ENCODE peak calls at places on chromosomes 11 and 22, in four cellular contexts. I, D, X and E are unnamed samples.

GRCh38 chr11:78548911-78549572 is 25.6 kb downstream of the NARS2 start:
- DNase-seq in I (no peak), D (no peak), X (peak), E (no peak)

GRCh38 chr11:73313652-73314051 is 5.6 kb downstream of the ARHGEF17 start:
- DNase-seq in I (no peak), D (no peak), X (no peak), E (no peak)

GRCh38 chr22:50247748-50248147 is 2.9 kb upstream of the TUBGCP6 start:
- DNase-seq in I (no peak), D (no peak), X (peak), E (no peak)

GRCh38 chr22:17882162-17882561 is 107.9 kb upstream of the BID start:
- DNase-seq in I (no peak), D (no peak), X (no peak), E (no peak)

GRCh38 chr22:23225724-23226496 is 45.6 kb downstream of the BCR start:
- DNase-seq in I (peak), D (no peak), X (peak), E (no peak)

GRCh38 chr11:579830-580601 is 3.7 kb downstream of the PHRF1 start:
- DNase-seq in I (no peak), D (no peak), X (peak), E (no peak)

GRCh38 chr11:55172734-55173415 is 89.1 kb upstream of the TRIM48 start:
- DNase-seq in I (no peak), D (no peak), X (peak), E (no peak)

GRCh38 chr11:34250732-34251639 is 106.8 kb downstream of the ABTB2 start:
- DNase-seq in I (peak), D (no peak), X (peak), E (no peak)

GRCh38 chr11:109071712-109072524 is 350.1 kb upstream of the C11orf87 start:
- DNase-seq in I (no peak), D (no peak), X (peak), E (peak)

GRCh38 chr11:121716060-121716459 is 263.3 kb upstream of the SORL1-AS1 start:
- DNase-seq in I (no peak), D (no peak), X (peak), E (peak)

GRCh38 chr11:61760946-61761345 is 8.5 kb downstream of the MYRF start:
- DNase-seq in I (no peak), D (no peak), X (no peak), E (no peak)

GRCh38 chr11:66720223-66720898 is 8.7 kb downstream of the SPTBN2 start:
- DNase-seq in I (no peak), D (peak), X (peak), E (no peak)

GRCh38 chr22:37459211-37459610 is 27.0 kb downstream of the MFNG start:
- DNase-seq in I (no peak), D (no peak), X (peak), E (no peak)

GRCh38 chr11:30855383-30856006 is 269.3 kb upstream of the MPPED2 start:
- DNase-seq in I (no peak), D (no peak), X (peak), E (no peak)

GRCh38 chr11:47395225-47396048 is 13.0 kb upstream of the SLC39A13 start:
- DNase-seq in I (no peak), D (no peak), X (no peak), E (no peak)

GRCh38 chr22:18973264-18974031 is 37.4 kb upstream of the PRODH start:
- DNase-seq in I (no peak), D (no peak), X (no peak), E (no peak)

GRCh38 chr11:10651579-10652361 is 41.8 kb downstream of the IRAG1 start:
- DNase-seq in I (no peak), D (no peak), X (no peak), E (no peak)

GRCh38 chr22:28855355-28856094 is 27.8 kb upstream of the ZNRF3 start:
- DNase-seq in I (no peak), D (peak), X (peak), E (peak)

GRCh38 chr11:60251485-60252207 is 8.7 kb upstream of the MS4A4E start:
- DNase-seq in I (no peak), D (no peak), X (peak), E (no peak)

GRCh38 chr11:76653674-76654309 is 16.8 kb downstream of the LRRC32 start:
- DNase-seq in I (peak), D (peak), X (peak), E (peak)

GRCh38 chr11:29211205-29211604 is 805.6 kb downstream of the KCNA4 start:
- DNase-seq in I (no peak), D (no peak), X (no peak), E (no peak)

GRCh38 chr11:94046796-94047195 is 25.6 kb downstream of the HEPHL1 start:
- DNase-seq in I (no peak), D (no peak), X (no peak), E (no peak)

GRCh38 chr11:78800089-78800690 is 225.5 kb upstream of the NARS2 start:
- DNase-seq in I (no peak), D (no peak), X (no peak), E (no peak)

GRCh38 chr11:65329944-65330403 is 3.7 kb upstream of the DPF2 start:
- DNase-seq in I (peak), D (peak), X (peak), E (peak)

GRCh38 chr11:33695051-33695566 is 5.5 kb downstream of the C11orf91 start:
- DNase-seq in I (peak), D (no peak), X (no peak), E (no peak)

GRCh38 chr22:41361716-41362310 is 19.9 kb upstream of the TEF start:
- DNase-seq in I (no peak), D (no peak), X (peak), E (no peak)

GRCh38 chr11:24496371-24496727 is 504 bp upstream of the LUZP2 start:
- DNase-seq in I (no peak), D (no peak), X (no peak), E (no peak)

GRCh38 chr22:35991168-35991567 is 37.5 kb downstream of the RBFOX2 start:
- DNase-seq in I (no peak), D (no peak), X (peak), E (no peak)

GRCh38 chr11:291281-292210 is 2.6 kb downstream of the PGGHG start:
- DNase-seq in I (peak), D (no peak), X (no peak), E (no peak)

DNA sequence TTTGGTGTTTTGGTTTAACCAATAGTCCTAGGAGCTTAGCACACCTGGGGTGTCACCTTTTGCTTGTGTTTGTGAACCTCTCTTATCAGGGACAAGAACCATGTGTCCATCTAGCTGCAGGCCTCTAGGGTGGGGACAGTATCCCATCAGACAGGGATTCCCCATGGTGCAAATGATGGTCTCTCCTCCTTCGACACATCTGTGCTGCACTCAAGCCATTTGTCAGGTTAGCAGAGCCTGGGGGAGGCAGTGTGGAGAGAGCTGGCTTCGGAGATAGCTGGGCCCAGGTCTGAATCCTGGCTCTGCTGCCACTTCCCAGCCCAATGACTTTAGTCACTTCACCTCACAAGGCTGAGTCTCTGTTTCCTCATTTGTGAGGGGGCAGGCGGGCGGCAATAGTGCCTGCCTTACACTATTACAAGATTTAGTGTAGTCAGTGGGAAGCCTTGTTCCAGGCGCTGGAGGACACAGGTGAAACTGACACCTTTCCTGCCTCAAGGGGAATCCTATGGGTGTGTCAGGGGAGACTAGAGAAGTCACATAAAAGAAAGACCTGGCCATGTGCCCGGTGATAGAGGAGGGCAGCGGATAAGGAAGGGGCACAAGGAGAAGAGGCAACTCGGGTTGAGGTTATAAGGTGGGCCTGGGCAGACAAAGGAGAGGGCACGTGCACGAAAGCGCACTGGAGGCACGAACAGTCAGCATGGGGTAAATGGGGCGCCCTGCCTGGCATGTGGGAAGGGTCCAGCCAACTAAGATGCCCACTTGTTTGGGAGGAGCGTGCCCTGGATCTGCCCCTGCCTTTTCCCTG is 12.6 kb downstream of the KLHL35 start:
- DNase-seq in I (no peak), D (no peak), X (no peak), E (no peak)
- TF ChIP-seq CTCF in I (no peak), D (no peak), X (no peak), E (no peak)

GRCh38 chr11:8002676-8003075 is 15.5 kb downstream of the EIF3F start:
- DNase-seq in I (no peak), D (no peak), X (no peak), E (no peak)
- H3K4me3 ChIP-seq in I (no peak), D (no peak), X (no peak), E (no peak)

DNA sequence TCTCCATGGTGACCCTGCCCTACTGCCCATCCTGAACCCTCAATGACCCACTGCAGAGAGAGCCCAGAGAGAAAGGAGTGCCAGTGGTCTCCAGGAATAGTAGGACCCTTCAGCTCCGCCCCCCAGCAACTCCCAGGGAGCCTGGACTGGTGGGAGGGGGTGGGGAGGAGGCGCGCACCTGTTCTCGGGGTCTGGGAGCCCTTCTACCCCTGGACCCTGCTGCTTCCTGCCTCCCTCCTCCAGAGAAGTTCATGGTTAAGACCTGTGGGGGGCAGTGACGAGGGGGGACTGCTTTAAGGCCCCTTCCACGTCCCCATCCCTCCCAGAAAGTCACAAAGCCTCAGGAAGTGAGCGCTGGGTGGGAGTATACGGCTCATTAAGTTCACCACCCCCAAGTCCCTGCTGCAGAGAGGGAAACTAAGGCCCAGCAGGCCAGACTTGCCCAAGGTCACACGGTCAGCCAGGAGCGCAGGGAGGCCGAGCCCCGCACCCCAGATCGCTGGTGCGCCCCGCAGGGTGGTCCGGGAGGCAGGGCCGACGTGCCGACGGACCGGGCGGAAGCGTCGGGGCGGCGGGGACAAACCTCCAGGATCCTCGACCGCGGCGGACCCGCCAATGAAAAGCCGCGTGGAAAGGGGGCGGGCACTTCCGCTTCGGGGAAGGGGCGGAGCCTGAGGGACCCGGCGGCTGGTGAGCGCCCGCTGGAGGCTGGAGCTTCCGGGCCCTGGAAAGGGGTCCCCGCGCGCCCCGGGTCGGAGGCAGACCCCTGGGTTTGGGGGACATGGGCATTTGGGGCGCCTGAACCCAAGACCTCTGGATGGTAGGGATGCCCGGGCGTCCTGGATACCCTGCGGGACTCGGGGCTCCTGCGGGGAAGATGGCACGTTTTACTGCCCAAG is at the start of the genes NUDT22 and TRPT1:
- DNase-seq in I (peak), D (no peak), X (peak), E (no peak)
- TF ChIP-seq CTCF in I (peak), D (no peak), X (peak), E (peak)

GRCh38 chr11:42777776-42778175 is 534.0 kb upstream of the API5 start:
- DNase-seq in I (no peak), D (no peak), X (no peak), E (no peak)
- H3K4me3 ChIP-seq in I (no peak), D (no peak), X (no peak), E (no peak)

GRCh38 chr11:120239713-120240640 is at the start of gene POU2F3:
- DNase-seq in I (no peak), D (no peak), X (no peak), E (no peak)
- TF ChIP-seq CTCF in I (no peak), D (peak), X (no peak), E (no peak)

GRCh38 chr22:44173154-44173553 is 7.6 kb upstream of the PARVG start:
- DNase-seq in I (no peak), D (no peak), X (no peak), E (no peak)
- H3K4me3 ChIP-seq in I (no peak), D (no peak), X (no peak), E (no peak)

DNA sequence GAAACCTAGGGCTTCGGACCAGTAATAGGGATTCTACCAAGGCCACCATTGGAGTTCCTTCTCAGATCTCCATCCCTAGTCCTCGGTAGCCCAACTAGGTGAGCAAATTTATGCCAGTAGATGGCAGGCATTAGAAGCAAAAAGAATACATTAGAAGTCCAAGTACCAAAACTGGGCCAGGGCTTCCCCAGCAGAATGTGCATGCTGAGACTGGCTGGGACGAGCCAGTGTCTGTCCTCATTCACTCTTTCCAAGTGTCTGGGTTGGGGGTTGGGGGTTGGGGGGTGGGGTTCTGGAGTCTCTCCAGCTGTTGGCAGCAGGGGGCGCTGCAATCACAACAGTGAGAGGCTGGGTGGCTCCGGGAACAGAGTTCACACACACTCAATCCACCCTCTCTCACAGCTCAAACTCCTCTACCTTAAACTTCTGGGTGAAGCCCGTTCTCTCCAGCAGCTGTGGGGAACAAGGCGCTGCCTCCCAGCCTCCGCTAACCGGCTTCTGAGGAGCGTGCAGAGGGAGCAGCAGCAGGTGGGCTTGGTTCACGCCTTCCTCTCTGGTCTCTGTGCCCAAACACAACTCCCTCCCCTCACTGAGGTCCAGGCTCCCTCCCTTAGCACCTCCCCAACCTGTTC is 57.5 kb downstream of the BTG4 start:
- DNase-seq in I (no peak), D (no peak), X (peak), E (no peak)
- TF ChIP-seq CTCF in I (peak), D (peak), X (peak), E (peak)

GRCh38 chr22:45868586-45869443 is 108.1 kb downstream of the WNT7B start:
- DNase-seq in I (no peak), D (no peak), X (no peak), E (no peak)

GRCh38 chr22:45867906-45868555 is 108.9 kb downstream of the WNT7B start:
- DNase-seq in I (no peak), D (no peak), X (no peak), E (no peak)

GRCh38 chr22:45865561-45866397 is 111.2 kb downstream of the WNT7B start:
- DNase-seq in I (no peak), D (no peak), X (no peak), E (no peak)

GRCh38 chr22:45866398-45867117 is 110.4 kb downstream of the WNT7B start:
- DNase-seq in I (no peak), D (no peak), X (no peak), E (no peak)

GRCh38 chr22:45867118-45867905 is 109.7 kb downstream of the WNT7B start:
- DNase-seq in I (no peak), D (no peak), X (peak), E (no peak)
- H3K4me3 ChIP-seq in I (peak), D (peak), X (no peak), E (peak)

DNA sequence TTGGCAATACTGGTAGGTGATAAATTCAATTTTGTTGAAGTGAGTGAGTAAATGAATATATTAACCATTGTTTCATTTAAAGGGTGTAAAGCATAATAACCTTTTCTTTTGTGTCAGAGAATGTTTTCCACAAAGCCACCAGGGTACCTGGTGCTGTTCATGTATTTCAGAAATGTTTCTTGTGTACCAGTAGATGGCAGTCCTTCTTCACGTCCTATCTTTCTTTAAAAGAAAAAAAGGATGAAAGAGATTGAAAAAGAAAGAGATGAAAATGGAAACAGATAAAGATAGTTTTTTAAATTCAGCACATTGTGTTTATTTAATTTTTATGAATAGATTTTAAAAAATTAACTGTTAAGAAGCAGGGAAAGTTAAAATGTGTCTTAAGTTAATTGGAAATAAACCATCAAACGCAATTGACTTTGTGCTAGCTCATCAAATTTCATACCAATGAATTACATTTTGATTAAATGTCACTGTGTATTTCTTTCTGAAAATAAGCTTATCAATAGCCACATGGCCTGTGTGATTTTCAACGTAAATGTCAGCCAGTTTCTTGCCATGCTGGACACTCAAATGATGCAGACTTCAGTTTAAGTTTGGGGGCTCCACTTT is 65.5 kb upstream of the CHORDC1 start:
- DNase-seq in I (no peak), D (no peak), X (peak), E (no peak)
- TF ChIP-seq CTCF in I (peak), D (peak), X (peak), E (no peak)